ENCODE peak calls at places on chromosome 15, in four cellular contexts. D is NB4, P is kidney, V is cardiac muscle cell. A is an unnamed sample.

GRCh38 chr15:72375846-72376581 is at the start of gene HEXA:
- DNase-seq in V (peak), D (peak), P (peak), A (peak)

GRCh38 chr15:63023351-63023945 is 19.1 kb upstream of the TPM1 start:
- DNase-seq in D (no peak), P (no peak), V (peak), A (no peak)

GRCh38 chr15:74505837-74506514 is 35.0 kb upstream of the ARID3B start:
- DNase-seq in V (no peak), D (no peak), P (no peak), A (no peak)

GRCh38 chr15:92361321-92362090 is 32.2 kb upstream of the ST8SIA2 start:
- DNase-seq in P (no peak), V (no peak), D (no peak), A (peak)

GRCh38 chr15:35298509-35298908 is 213.4 kb upstream of the NANOGP8 start:
- DNase-seq in D (no peak), V (no peak), P (peak), A (no peak)

GRCh38 chr15:58987036-58987435 is 427 bp upstream of the RNF111 start:
- DNase-seq in V (no peak), P (no peak), D (no peak), A (no peak)

GRCh38 chr15:83108266-83109219 is 1.1 kb downstream of the TM6SF1 start:
- DNase-seq in P (peak), D (peak), V (peak), A (peak)

GRCh38 chr15:63968700-63969099 is 77.6 kb downstream of the DAPK2 start:
- DNase-seq in D (no peak), V (no peak), P (no peak), A (no peak)

GRCh38 chr15:70126382-70126781 is 28.7 kb upstream of the TLE3 start:
- DNase-seq in V (no peak), D (no peak), P (no peak), A (no peak)

GRCh38 chr15:51619331-51620033 is 3.1 kb downstream of the DMXL2 start:
- DNase-seq in D (peak), P (no peak), V (no peak), A (no peak)

GRCh38 chr15:98941595-98942255 is 65.9 kb downstream of the PGPEP1L start:
- DNase-seq in P (no peak), V (no peak), D (no peak), A (no peak)

GRCh38 chr15:73682597-73683090 is 1.5 kb upstream of the CD276 start:
- DNase-seq in P (no peak), D (no peak), V (no peak), A (no peak)

GRCh38 chr15:101173233-101174119 is 78.4 kb downstream of the CHSY1 start:
- DNase-seq in D (no peak), V (no peak), P (no peak), A (no peak)

GRCh38 chr15:48355377-48355776 is 24.1 kb downstream of the DUT start:
- DNase-seq in V (peak), D (peak), P (no peak), A (no peak)

GRCh38 chr15:63089260-63090043 is 32.2 kb upstream of the LACTB start:
- DNase-seq in P (no peak), V (peak), D (peak), A (peak)

GRCh38 chr15:40461958-40462357 is 8.8 kb upstream of the CHST14 start:
- DNase-seq in D (no peak), V (no peak), P (no peak), A (no peak)

GRCh38 chr15:92273286-92273685 is 120.4 kb upstream of the ST8SIA2 start:
- DNase-seq in D (no peak), V (no peak), P (no peak), A (no peak)

GRCh38 chr15:61228025-61228901 is 839 bp downstream of the RORA start:
- DNase-seq in P (peak), V (peak), D (no peak), A (peak)

GRCh38 chr15:48285329-48286214 is 45.7 kb upstream of the DUT start:
- DNase-seq in D (peak), V (peak), P (no peak), A (peak)

GRCh38 chr15:85458764-85459163 is 78.4 kb downstream of the AKAP13 start:
- DNase-seq in V (no peak), P (no peak), D (no peak), A (no peak)

GRCh38 chr15:101376615-101377395 is 81.8 kb upstream of the SNRPA1 start:
- DNase-seq in D (no peak), V (no peak), P (no peak), A (no peak)

GRCh38 chr15:34049096-34049495 is 10.1 kb upstream of the AVEN start:
- DNase-seq in D (peak), V (peak), P (no peak), A (no peak)

GRCh38 chr15:72787521-72787920 is 4.0 kb upstream of the ADPGK start:
- DNase-seq in D (no peak), P (no peak), V (no peak), A (no peak)

GRCh38 chr15:64766041-64766440 is 9.3 kb downstream of the RBPMS2 start:
- DNase-seq in V (no peak), D (no peak), P (no peak), A (no peak)

GRCh38 chr15:80210612-80211554 is 41.1 kb downstream of the CTXND1 start:
- DNase-seq in V (no peak), P (no peak), D (peak), A (no peak)

GRCh38 chr15:25850154-25851111 is 12.7 kb downstream of the ATP10A start:
- DNase-seq in V (peak), P (peak), D (peak), A (no peak)

GRCh38 chr15:65979316-65979715 is 110.0 kb downstream of the RAB11A start:
- DNase-seq in D (peak), P (no peak), V (no peak), A (peak)

GRCh38 chr15:58473720-58474119 is 41.9 kb downstream of the LIPC start:
- DNase-seq in V (peak), P (no peak), D (peak), A (no peak)

GRCh38 chr15:64938192-64938591 is 26.5 kb downstream of the ANKDD1A start:
- DNase-seq in D (no peak), P (no peak), V (peak), A (no peak)

GRCh38 chr15:39628821-39629220 is 47.9 kb downstream of the THBS1 start:
- DNase-seq in P (peak), V (no peak), D (no peak), A (no peak)

GRCh38 chr15:75232252-75232813 is 25.8 kb upstream of the GOLGA6C start:
- DNase-seq in D (no peak), V (no peak), P (peak), A (no peak)

GRCh38 chr15:33680336-33680735 is 288.0 kb upstream of the CHRM5 start:
- DNase-seq in V (no peak), D (no peak), P (no peak), A (no peak)

GRCh38 chr15:62524848-62525247 is 359.8 kb upstream of the C2CD4B start:
- DNase-seq in V (no peak), D (no peak), P (no peak), A (no peak)

GRCh38 chr15:29268706-29269484 is 727 bp downstream of the NSMCE3 start:
- DNase-seq in D (peak), P (peak), V (peak), A (peak)

GRCh38 chr15:74179983-74180688 is 6.6 kb downstream of the ISLR start:
- DNase-seq in V (peak), D (no peak), P (peak), A (peak)

GRCh38 chr15:66170042-66170441 is 83.5 kb downstream of the MEGF11 start:
- DNase-seq in D (no peak), V (no peak), P (peak), A (no peak)

GRCh38 chr15:43105077-43105769 is 615 bp downstream of the UBR1 start:
- DNase-seq in P (no peak), D (peak), V (no peak), A (peak)
- TF ChIP-seq CTCF in P (no peak), D (no peak), V (no peak), A (no peak)

DNA sequence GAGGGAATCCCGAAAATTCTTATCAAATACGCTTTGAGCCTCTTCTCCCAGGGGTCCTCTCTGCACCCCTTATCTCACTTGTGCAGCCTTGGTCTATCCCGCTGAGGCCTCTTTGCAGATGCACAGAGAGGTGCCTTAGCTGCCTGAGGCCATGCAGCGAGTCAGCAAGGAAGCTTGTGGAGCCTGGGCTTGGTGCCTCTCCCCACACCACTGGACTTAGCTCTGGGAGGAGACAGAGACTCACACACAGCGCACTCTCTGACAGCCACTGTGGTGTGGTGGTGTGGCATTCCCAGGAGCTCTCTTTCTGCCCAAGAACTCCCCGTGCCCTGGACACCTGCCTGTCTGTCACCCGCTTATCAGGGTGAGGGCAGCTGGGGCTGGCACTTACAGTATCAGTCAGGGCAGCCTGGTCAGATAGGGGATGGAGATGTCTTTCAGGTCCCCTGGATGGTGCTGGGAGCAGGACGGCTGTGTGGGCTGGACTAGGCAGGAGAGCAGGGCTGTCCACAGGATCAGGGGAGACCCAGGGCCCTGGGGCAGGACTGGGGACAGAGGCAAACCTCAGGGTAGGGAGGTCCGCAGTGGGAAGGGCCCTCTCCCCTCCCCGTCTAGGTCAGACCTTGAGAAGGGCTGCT is 10.2 kb upstream of the LINGO1 start:
- DNase-seq in P (no peak), D (no peak), V (no peak), A (peak)
- TF ChIP-seq CTCF in P (no peak), D (no peak), V (no peak), A (no peak)

DNA sequence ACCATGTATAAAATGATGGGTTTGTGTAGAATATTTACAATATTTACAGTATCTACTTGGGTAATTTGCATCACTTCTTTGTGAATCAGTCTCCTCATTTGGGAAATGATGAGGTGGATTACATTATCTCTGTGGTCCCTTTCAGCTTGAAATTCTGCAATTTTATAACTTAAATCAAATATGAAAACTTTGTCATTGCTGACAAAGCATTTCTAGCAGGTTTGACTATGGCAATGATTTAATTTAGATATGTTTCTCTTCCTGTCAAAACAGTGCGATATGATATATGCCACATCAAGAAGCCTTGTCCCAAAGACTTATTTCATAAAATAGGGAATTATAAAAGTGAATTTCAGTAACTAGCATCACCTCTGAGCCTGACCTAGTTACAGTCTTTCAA is 315.8 kb upstream of the MEIS2 start:
- DNase-seq in P (no peak), V (no peak), D (no peak), A (no peak)
- TF ChIP-seq CTCF in P (no peak), V (no peak), D (no peak), A (no peak)

GRCh38 chr15:49810651-49811175 is 189.9 kb downstream of the DTWD1 start:
- DNase-seq in P (no peak), V (peak), D (no peak), A (no peak)
- TF ChIP-seq CTCF in P (no peak), V (no peak), D (no peak), A (no peak)

GRCh38 chr15:41506796-41507341 is 6.8 kb downstream of the LTK start:
- DNase-seq in P (no peak), D (peak), V (no peak), A (no peak)
- TF ChIP-seq CTCF in P (no peak), D (no peak), V (no peak), A (no peak)

DNA sequence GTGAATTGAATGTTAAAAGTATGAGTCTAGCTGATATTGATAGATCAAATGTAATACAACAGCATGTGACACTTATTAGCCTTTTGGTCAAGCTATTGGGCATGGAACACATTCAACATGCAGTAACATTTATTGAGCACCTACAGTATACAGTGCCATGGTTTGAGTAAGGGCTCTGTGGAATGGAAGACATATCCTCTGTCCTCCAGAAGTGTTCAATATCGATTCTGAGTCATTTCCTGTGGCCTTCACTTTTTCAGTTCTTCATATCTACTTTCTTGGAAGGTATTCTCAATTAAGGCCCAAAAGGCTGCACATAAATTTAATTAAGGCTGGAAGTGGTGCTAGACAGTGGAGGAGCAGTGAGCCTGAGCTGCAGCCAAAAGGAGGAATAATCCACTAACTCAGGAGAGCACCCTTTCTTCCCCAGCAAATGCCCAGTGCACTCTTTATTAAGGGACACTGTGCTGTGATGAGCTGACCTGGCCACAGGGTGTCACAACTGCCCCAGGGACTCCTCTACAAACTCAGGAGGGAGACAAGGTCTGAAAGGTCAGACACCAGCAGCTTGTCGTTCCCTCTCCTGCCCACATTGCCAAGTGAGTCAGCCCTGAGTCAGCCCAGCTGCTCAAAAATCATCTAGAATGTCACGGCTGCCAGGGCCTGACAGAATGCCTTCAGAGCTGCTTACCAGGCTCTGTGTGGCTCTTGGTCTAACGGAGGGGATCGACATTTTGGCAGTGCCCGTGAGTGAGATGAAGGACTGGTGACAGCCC is 544.8 kb downstream of the AGBL1 start:
- DNase-seq in P (peak), V (peak), D (peak), A (peak)
- TF ChIP-seq CTCF in P (peak), V (peak), D (peak), A (peak)

GRCh38 chr15:88805031-88805780 is 2.0 kb downstream of the ACAN start:
- DNase-seq in D (peak), P (no peak), V (no peak), A (no peak)
- TF ChIP-seq CTCF in D (peak), P (no peak), V (no peak), A (no peak)

A was measured in BE2C.